ENCODE peak calls at places on chromosomes 5 and 9, in ten cellular contexts. W is HCT116, K is Karpas-422, N is GM23248, O is GM23338, T is OCI-LY7, H is PC-9, F is MM.1S, V is SK-N-SH, U is hepatocyte. M is an unnamed sample.

GRCh38 chr9:38298904-38299303 is 93.6 kb upstream of the ALDH1B1 start:
- DNase-seq in U (no peak), H (no peak), V (no peak), K (no peak), N (no peak), T (no peak), F (no peak), O (no peak), W (no peak), M (no peak)

GRCh38 chr5:2996248-2996647 is 244.8 kb upstream of the IRX2 start:
- DNase-seq in H (no peak), W (no peak), V (no peak), N (peak; percentile 1), K (no peak), O (no peak), U (no peak), T (no peak), F (no peak), M (no peak)

GRCh38 chr5:164012376-164012775 is 507.0 kb downstream of the MAT2B start:
- DNase-seq in K (no peak), H (no peak), W (no peak), T (no peak), N (no peak), V (no peak), O (no peak), U (no peak), F (no peak), M (no peak)

GRCh38 chr9:3343671-3344070 is 182.1 kb downstream of the RFX3 start:
- DNase-seq in U (no peak), F (no peak), T (no peak), N (no peak), H (no peak), O (no peak), V (no peak), K (no peak), W (no peak), M (peak; percentile 1)

GRCh38 chr9:18502546-18502945 is 28.6 kb downstream of the ADAMTSL1 start:
- DNase-seq in O (no peak), T (no peak), U (no peak), N (peak; percentile 62), F (no peak), V (no peak), K (no peak), H (no peak), W (no peak), M (no peak)

GRCh38 chr5:27311544-27311943 is 273.2 kb upstream of the CDH9 start:
- DNase-seq in V (no peak), H (no peak), U (peak; percentile 18), W (no peak), F (no peak), O (peak; percentile 9), N (peak; percentile 60), K (no peak), T (no peak), M (no peak)

GRCh38 chr5:174624754-174625506 is 99.5 kb upstream of the MSX2 start:
- DNase-seq in H (no peak), W (no peak), T (no peak), K (no peak), O (no peak), V (no peak), U (peak; percentile 66), N (no peak), F (no peak), M (no peak)

GRCh38 chr5:180977852-180978251 is 10.8 kb upstream of the BTNL3 start:
- DNase-seq in K (no peak), O (no peak), F (no peak), W (no peak), H (no peak), T (no peak), N (no peak), V (no peak), U (no peak), M (peak; percentile 36)

GRCh38 chr9:79651251-79651795 is 79.6 kb downstream of the TLE4 start:
- DNase-seq in W (no peak), K (no peak), N (no peak), U (no peak), O (peak; percentile 50), H (no peak), F (no peak), V (no peak), T (no peak), M (no peak)

GRCh38 chr5:149466457-149466972 is 84.7 kb downstream of the CSNK1A1 start:
- DNase-seq in H (no peak), N (peak; percentile 95), O (no peak), W (no peak), T (no peak), K (no peak), F (no peak), V (no peak), U (peak; percentile 58), M (peak; percentile 66)

GRCh38 chr5:148443998-148444397 is 60.2 kb downstream of the FBXO38 start:
- DNase-seq in T (peak; percentile 63), H (peak; percentile 39), F (peak; percentile 75), W (peak; percentile 45), N (peak; percentile 76), K (peak; percentile 87), V (peak; percentile 52), U (peak; percentile 77), O (peak; percentile 87), M (peak; percentile 91)

GRCh38 chr9:88998506-88998905 is 7.2 kb downstream of the S1PR3 start:
- DNase-seq in O (no peak), W (no peak), V (no peak), N (peak; percentile 31), H (peak; percentile 49), U (no peak), F (no peak), T (no peak), K (no peak), M (peak; percentile 45)

GRCh38 chr5:119578937-119579336 is 50.4 kb upstream of the FAM170A start:
- DNase-seq in T (peak; percentile 58), O (peak; percentile 92), V (no peak), K (peak; percentile 90), U (peak; percentile 19), W (peak; percentile 70), H (peak; percentile 1), N (peak; percentile 42), F (peak; percentile 71), M (peak; percentile 55)

GRCh38 chr9:13411827-13412226 is 132.3 kb upstream of the MPDZ start:
- DNase-seq in V (no peak), T (no peak), W (no peak), K (no peak), O (no peak), H (no peak), F (no peak), U (no peak), N (no peak), M (no peak)

GRCh38 chr9:135307314-135307713 is 172.3 kb upstream of the PPP1R26 start:
- DNase-seq in W (no peak), O (no peak), U (no peak), V (no peak), T (no peak), K (no peak), N (no peak), H (no peak), F (no peak), M (no peak)

GRCh38 chr9:135309763-135310125 is 169.8 kb upstream of the PPP1R26 start:
- DNase-seq in H (no peak), W (no peak), V (peak; percentile 25), O (no peak), T (no peak), N (no peak), F (no peak), U (no peak), K (no peak), M (no peak)

GRCh38 chr9:135306699-135307098 is 172.9 kb upstream of the PPP1R26 start:
- DNase-seq in T (no peak), F (no peak), N (no peak), O (no peak), U (no peak), V (no peak), K (no peak), W (no peak), H (no peak), M (no peak)

GRCh38 chr9:135310134-135310533 is 169.4 kb upstream of the PPP1R26 start:
- DNase-seq in U (no peak), H (no peak), F (no peak), W (no peak), K (no peak), V (peak; percentile 71), T (no peak), O (no peak), N (no peak), M (no peak)

GRCh38 chr9:135308809-135309762 is 170.5 kb upstream of the PPP1R26 start:
- DNase-seq in F (no peak), W (no peak), O (no peak), N (no peak), H (no peak), T (no peak), V (no peak), U (no peak), K (no peak), M (no peak)
- H3K9me2 ChIP-seq in F (no peaks in the 10 kb centered on the region), W (no peaks in the 10 kb centered on the region), O (no peaks in the 10 kb centered on the region), N (no peaks in the 10 kb centered on the region), H (no peaks in the 10 kb centered on the region), T (no peaks in the 10 kb centered on the region), V (no peaks in the 10 kb centered on the region), U (no peaks in the 10 kb centered on the region), K (no peaks in the 10 kb centered on the region), M (no peaks in the 10 kb centered on the region)

GRCh38 chr5:171521679-171522078 is 102.2 kb downstream of the FGF18 start:
- DNase-seq in H (peak; percentile 64), U (no peak), W (no peak), N (no peak), K (no peak), V (no peak), T (no peak), O (peak; percentile 14), F (no peak), M (peak; percentile 58)
- H3K9me2 ChIP-seq in H (no peaks in the 10 kb centered on the region), U (no peaks in the 10 kb centered on the region), W (no peaks in the 10 kb centered on the region), N (no peaks in the 10 kb centered on the region), K (no peaks in the 10 kb centered on the region), V (no peaks in the 10 kb centered on the region), T (no peaks in the 10 kb centered on the region), O (peaks cover 5% of the 10 kb centered on the region), F (no peaks in the 10 kb centered on the region), M (no peaks in the 10 kb centered on the region)

GRCh38 chr5:112833971-112834370 is 27.1 kb upstream of the SRP19 start:
- DNase-seq in F (no peak), N (no peak), V (no peak), O (no peak), H (no peak), K (no peak), U (no peak), W (no peak), T (no peak), M (no peak)

DNA sequence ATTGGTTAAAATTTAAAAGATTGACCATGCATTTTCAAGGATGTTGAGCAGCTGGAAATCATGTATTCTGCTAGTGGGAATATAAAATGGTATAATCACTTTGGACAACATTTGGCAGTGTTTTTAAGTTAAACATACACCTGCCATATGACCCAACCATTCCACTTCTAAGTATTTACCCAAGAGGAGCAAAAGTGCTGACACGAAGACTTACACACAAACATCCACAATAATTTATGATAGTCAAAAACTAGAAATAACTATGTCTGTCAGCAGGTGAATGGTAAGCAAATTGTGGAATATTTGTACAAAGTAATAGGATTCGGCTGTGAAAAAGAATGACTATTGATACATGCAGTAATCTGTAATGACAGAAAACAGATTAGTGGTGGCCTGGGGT is 30.7 kb upstream of the SRP19 start:
- DNase-seq in O (no peak), V (no peak), W (no peak), T (no peak), N (no peak), F (no peak), K (no peak), H (no peak), U (no peak), M (no peak)
- H3K9me2 ChIP-seq in O (no peaks in the 10 kb centered on the region), V (no peaks in the 10 kb centered on the region), W (no peaks in the 10 kb centered on the region), T (no peaks in the 10 kb centered on the region), N (no peaks in the 10 kb centered on the region), F (no peaks in the 10 kb centered on the region), K (no peaks in the 10 kb centered on the region), H (no peaks in the 10 kb centered on the region), U (no peaks in the 10 kb centered on the region), M (no peaks in the 10 kb centered on the region)

GRCh38 chr5:179839328-179840256 is 18.9 kb downstream of the SQSTM1 start:
- DNase-seq in T (no peak), V (no peak), K (no peak), H (no peak), W (no peak), U (peak; percentile 44), N (no peak), O (no peak), F (no peak), M (no peak)
- H3K9me2 ChIP-seq in T (no peaks in the 10 kb centered on the region), V (no peaks in the 10 kb centered on the region), K (no peaks in the 10 kb centered on the region), H (no peaks in the 10 kb centered on the region), W (no peaks in the 10 kb centered on the region), U (no peaks in the 10 kb centered on the region), N (no peaks in the 10 kb centered on the region), O (no peaks in the 10 kb centered on the region), F (no peaks in the 10 kb centered on the region), M (no peaks in the 10 kb centered on the region)

M was measured in PC-3.